ENCODE peak calls at places on chromosomes 11 and 22, in eight cellular contexts. K is foreskin fibroblast, D is spleen, R is mucosa of descending colon, G is cardiac muscle cell, Q is fibroblast of pulmonary artery, Z is AG09309, I is heart left ventricle. W is an unnamed sample.

GRCh38 chr11:116525961-116526495 is 246.8 kb downstream of the BUD13 start:
- DNase-seq in K (no peak), D (no peak), R (no peak), G (no peak), Q (no peak), Z (no peak), I (no peak), W (no peak)

GRCh38 chr11:94740975-94741707 is 27.0 kb upstream of the AMOTL1 start:
- DNase-seq in K (peak; percentile 51), D (no peak), R (peak; percentile 29), G (peak; percentile 59), Q (peak; percentile 67), Z (peak; percentile 28), I (no peak), W (peak; percentile 60)

GRCh38 chr11:77269484-77270123 is 31.9 kb downstream of the GDPD4 start:
- DNase-seq in K (no peak), D (no peak), R (no peak), G (no peak), Q (peak; percentile 12), Z (no peak), I (no peak), W (no peak)

GRCh38 chr22:42919199-42919598 is 62.1 kb upstream of the ARFGAP3 start:
- DNase-seq in K (no peak), D (no peak), R (peak; percentile 3), G (no peak), Q (no peak), Z (no peak), I (peak; percentile 31), W (no peak)

GRCh38 chr11:35796542-35796941 is 134.0 kb downstream of the TRIM44 start:
- DNase-seq in K (peak; percentile 65), D (no peak), R (no peak), G (peak; percentile 38), Q (peak; percentile 39), Z (no peak), I (no peak), W (peak; percentile 57)

GRCh38 chr11:57174656-57175055 is 7.1 kb upstream of the LRRC55 start:
- DNase-seq in K (no peak), D (no peak), R (no peak), G (no peak), Q (no peak), Z (no peak), I (no peak), W (no peak)

GRCh38 chr22:48718818-48719500 is 1108.7 kb downstream of the BRD1 start:
- DNase-seq in K (no peak), D (peak; percentile 47), R (no peak), G (no peak), Q (no peak), Z (no peak), I (no peak), W (no peak)

GRCh38 chr22:39177456-39177775 is 24.9 kb upstream of the CBX7 start:
- DNase-seq in K (no peak), D (no peak), R (no peak), G (no peak), Q (no peak), Z (no peak), I (no peak), W (no peak)

GRCh38 chr11:61777234-61778090 is 14.9 kb downstream of the TMEM258 start:
- DNase-seq in K (no peak), D (peak; percentile 89), R (peak; percentile 65), G (no peak), Q (no peak), Z (no peak), I (peak; percentile 67), W (no peak)

GRCh38 chr11:10117709-10118341 is 176.2 kb downstream of the SBF2 start:
- DNase-seq in K (peak; percentile 33), D (no peak), R (no peak), G (peak; percentile 84), Q (peak; percentile 81), Z (peak; percentile 64), I (no peak), W (no peak)

GRCh38 chr11:92727123-92727522 is 242.3 kb upstream of the MTNR1B start:
- DNase-seq in K (no peak), D (no peak), R (no peak), G (no peak), Q (no peak), Z (no peak), I (no peak), W (no peak)

GRCh38 chr11:36222755-36223635 is 66.2 kb downstream of the COMMD9 start:
- DNase-seq in K (no peak), D (no peak), R (no peak), G (peak; percentile 38), Q (peak; percentile 23), Z (no peak), I (no peak), W (no peak)

GRCh38 chr11:122097419-122098001 is 18.5 kb downstream of the BLID start:
- DNase-seq in K (no peak), D (no peak), R (no peak), G (peak; percentile 71), Q (peak; percentile 71), Z (no peak), I (no peak), W (no peak)

GRCh38 chr11:122093731-122094130 is 22.3 kb downstream of the BLID start:
- DNase-seq in K (no peak), D (no peak), R (no peak), G (peak; percentile 60), Q (peak; percentile 62), Z (no peak), I (no peak), W (no peak)

GRCh38 chr11:122099345-122100045 is 16.5 kb downstream of the BLID start:
- DNase-seq in K (no peak), D (no peak), R (no peak), G (peak; percentile 73), Q (peak; percentile 73), Z (no peak), I (no peak), W (no peak)

GRCh38 chr11:122098223-122098980 is 17.6 kb downstream of the BLID start:
- DNase-seq in K (no peak), D (no peak), R (no peak), G (no peak), Q (no peak), Z (no peak), I (no peak), W (no peak)

DNA sequence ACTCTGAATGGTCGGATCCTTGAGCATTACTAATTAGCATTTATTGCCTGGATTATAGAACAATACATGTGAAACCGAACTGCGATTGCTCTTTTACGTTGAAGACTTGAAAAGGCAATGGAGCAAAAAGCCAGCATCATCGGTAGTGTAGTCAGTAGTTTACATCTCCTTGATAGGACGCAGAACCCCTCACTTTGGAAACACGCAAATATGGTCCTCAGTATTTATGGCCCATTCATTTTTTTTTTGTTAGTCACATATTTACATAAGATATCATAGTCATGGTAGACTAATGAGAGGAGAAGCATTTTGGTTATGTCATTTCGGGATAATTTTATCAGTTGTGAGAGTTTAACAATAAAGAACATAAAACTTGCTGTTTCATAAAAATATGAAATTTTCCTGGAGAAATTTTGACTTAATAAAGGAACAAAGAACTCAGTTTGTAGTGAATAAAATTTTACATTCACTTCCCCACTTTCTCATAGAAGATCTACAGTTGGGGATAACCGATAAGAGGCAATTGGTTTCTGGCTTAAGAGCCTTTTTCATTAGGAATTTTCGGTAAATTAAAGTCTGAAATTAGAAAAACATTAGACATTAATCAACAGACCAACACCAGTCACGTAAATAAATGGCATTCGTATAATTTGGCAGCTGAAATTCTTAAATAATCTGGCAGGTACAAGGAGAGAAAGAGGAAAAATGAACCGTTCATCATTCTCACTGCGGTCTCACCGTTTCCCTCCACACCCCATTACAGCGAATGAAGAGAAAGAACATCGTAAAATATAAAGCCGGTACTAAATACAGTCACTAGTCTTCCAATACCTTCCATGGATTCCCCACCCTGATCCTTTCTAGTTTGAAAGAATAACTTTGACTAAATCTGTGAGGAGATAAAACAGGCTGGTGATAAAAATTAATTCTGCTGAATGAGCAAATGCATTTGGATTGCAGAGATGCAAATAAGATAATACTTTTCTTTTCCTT is 19.8 kb downstream of the BLID start:
- DNase-seq in K (no peak), D (no peak), R (no peak), G (peak; percentile 65), Q (peak; percentile 75), Z (no peak), I (no peak), W (no peak)
- H3K4me3 ChIP-seq in K (peak overlapping the region; percentile 85), D (no peak overlapping the region), R (no peak overlapping the region), G (no peak overlapping the region), Q (peak overlapping the region; percentile 65), Z (peak overlapping the region; percentile 69), I (no peak overlapping the region), W (peak overlapping the region; percentile 59)

GRCh38 chr11:103483996-103484395 is 374.8 kb downstream of the DYNC2H1 start:
- DNase-seq in K (no peak), D (no peak), R (no peak), G (no peak), Q (no peak), Z (no peak), I (no peak), W (no peak)

GRCh38 chr11:103488021-103488420 is 378.8 kb downstream of the DYNC2H1 start:
- DNase-seq in K (no peak), D (no peak), R (no peak), G (no peak), Q (no peak), Z (no peak), I (no peak), W (no peak)

GRCh38 chr11:103487113-103487512 is 377.9 kb downstream of the DYNC2H1 start:
- DNase-seq in K (no peak), D (no peak), R (no peak), G (no peak), Q (no peak), Z (no peak), I (no peak), W (no peak)

GRCh38 chr11:103486609-103487008 is 377.4 kb downstream of the DYNC2H1 start:
- DNase-seq in K (no peak), D (no peak), R (no peak), G (no peak), Q (no peak), Z (no peak), I (no peak), W (no peak)

DNA sequence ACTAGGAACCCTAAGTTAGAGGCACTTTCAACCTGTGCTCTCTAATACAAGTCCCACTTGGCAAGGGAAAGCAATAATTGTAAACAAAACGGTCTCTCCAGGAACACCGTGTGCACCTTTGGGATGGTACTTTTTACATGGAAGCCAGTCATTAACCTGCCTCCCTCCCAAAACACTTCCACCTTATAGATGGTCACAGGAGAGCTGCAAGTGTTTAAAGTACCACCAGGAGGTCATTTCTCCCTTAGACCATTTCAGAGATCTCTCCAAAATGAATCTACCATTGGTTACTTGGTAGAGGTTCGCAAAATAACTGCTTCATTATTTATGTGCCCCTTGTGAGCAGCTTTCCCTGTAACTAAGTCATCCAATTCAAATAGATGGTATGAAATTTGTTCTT is 375.3 kb downstream of the DYNC2H1 start:
- DNase-seq in K (no peak), D (no peak), R (no peak), G (no peak), Q (no peak), Z (no peak), I (no peak), W (no peak)
- TF ChIP-seq CTCF in K (no peak), D (no peak), R (no peak), G (no peak), Q (no peak), Z (no peak), I (no peak), W (peak; percentile 17)

GRCh38 chr11:507727-508515 is 879 bp upstream of the RNH1 start:
- DNase-seq in K (no peak), D (peak; percentile 80), R (no peak), G (no peak), Q (no peak), Z (no peak), I (no peak), W (no peak)
- H3K4me3 ChIP-seq in K (peak overlapping the region; percentile 65), D (peak overlapping the region; percentile 79), R (peak overlapping the region; percentile 67), G (peak overlapping the region; percentile 71), Q (peak overlapping the region; percentile 61), Z (peak overlapping the region; percentile 51), I (peak overlapping the region; percentile 59), W (peak overlapping the region; percentile 83)

GRCh38 chr11:6258571-6258998 is 1.1 kb upstream of the CCKBR start:
- DNase-seq in K (no peak), D (no peak), R (no peak), G (no peak), Q (no peak), Z (no peak), I (no peak), W (no peak)
- TF ChIP-seq CTCF in K (no peak), D (no peak), R (no peak), G (no peak), Q (no peak), Z (no peak), I (no peak), W (no peak)